ENCODE peak calls at places on chromosomes 4 and X, in nine cellular contexts. R is pancreas, B is Peyer's patch, Q is H7, H is substantia nigra, V is fibroblast of lung, G is left ventricle myocardium superior, M is K562, Z is cardiac fibroblast. A is an unnamed sample.

GRCh38 chrX:6021316-6022091 is 207.2 kb downstream of the NLGN4X start:
- DNase-seq in M (no peak), B (no peak), G (no peak), H (peak), Z (peak), V (peak), Q (peak), R (no peak), A (peak)

GRCh38 chrX:39654183-39654925 is 443.4 kb downstream of the BCOR start:
- DNase-seq in V (no peak), R (no peak), Z (no peak), H (no peak), B (no peak), G (no peak), M (no peak), Q (peak), A (no peak)

GRCh38 chr4:17469931-17470674 is 41.8 kb downstream of the QDPR start:
- DNase-seq in Q (no peak), M (no peak), H (no peak), V (peak), B (no peak), G (no peak), Z (peak), R (no peak), A (no peak)

GRCh38 chrX:49309401-49309981 is 6.0 kb downstream of the GAGE10 start:
- DNase-seq in Z (peak), H (no peak), V (peak), Q (no peak), M (no peak), G (no peak), B (no peak), R (no peak), A (no peak)

GRCh38 chrX:150854856-150855255 is 43.6 kb downstream of the CD99L2 start:
- DNase-seq in V (no peak), G (no peak), H (no peak), M (no peak), R (no peak), B (no peak), Z (no peak), Q (peak), A (no peak)

GRCh38 chr4:21806991-21807390 is 141.6 kb downstream of the KCNIP4 start:
- DNase-seq in H (no peak), G (no peak), M (no peak), R (no peak), B (no peak), Z (no peak), V (no peak), Q (no peak), A (no peak)

GRCh38 chr4:84035568-84035967 is 463.5 kb downstream of the NKX6-1 start:
- DNase-seq in H (no peak), M (no peak), R (no peak), Q (no peak), B (no peak), V (no peak), Z (no peak), G (no peak), A (no peak)

GRCh38 chrX:39682778-39683177 is 415.0 kb downstream of the BCOR start:
- DNase-seq in Q (peak), H (no peak), R (no peak), M (peak), Z (no peak), B (no peak), G (no peak), V (no peak), A (no peak)

GRCh38 chrX:20427173-20427770 is 160.6 kb upstream of the RPS6KA3 start:
- DNase-seq in V (no peak), B (no peak), H (no peak), M (no peak), Z (no peak), R (no peak), G (no peak), Q (no peak), A (no peak)

GRCh38 chr4:113869743-113870375 is 108.3 kb upstream of the CAMK2D start:
- DNase-seq in V (peak), B (no peak), H (no peak), M (no peak), R (no peak), G (no peak), Z (no peak), Q (no peak), A (no peak)

GRCh38 chr4:16864199-16864598 is 34.2 kb downstream of the LDB2 start:
- DNase-seq in R (no peak), V (peak), H (no peak), M (no peak), Q (no peak), G (no peak), B (no peak), Z (no peak), A (no peak)

GRCh38 chrX:53321216-53321942 is 40.0 kb upstream of the IQSEC2 start:
- DNase-seq in G (peak), B (no peak), V (no peak), Z (no peak), Q (peak), M (peak), H (no peak), R (no peak), A (no peak)

GRCh38 chrX:108091878-108092291 is 307 bp downstream of the ATG4A start:
- DNase-seq in Z (no peak), B (no peak), R (no peak), G (no peak), Q (no peak), V (no peak), H (no peak), M (peak), A (no peak)

GRCh38 chr4:79597266-79597665 is 189.2 kb upstream of the GK2 start:
- DNase-seq in V (peak), Q (no peak), M (no peak), R (no peak), H (no peak), Z (peak), G (no peak), B (no peak), A (no peak)

GRCh38 chr4:175127314-175127713 is 209.2 kb downstream of the ADAM29 start:
- DNase-seq in V (peak), R (no peak), Q (no peak), Z (no peak), H (no peak), G (no peak), B (no peak), M (no peak), A (no peak)

GRCh38 chr4:175229154-175229553 is 311.0 kb downstream of the ADAM29 start:
- DNase-seq in V (no peak), M (no peak), H (no peak), Z (no peak), G (no peak), R (no peak), Q (no peak), B (no peak), A (no peak)

GRCh38 chr4:109699553-109700225 is 3.6 kb downstream of the CASP6 start:
- DNase-seq in R (no peak), H (no peak), B (peak), M (no peak), V (peak), Z (no peak), Q (no peak), G (no peak), A (no peak)

GRCh38 chr4:148239406-148239805 is 202.8 kb downstream of the NR3C2 start:
- DNase-seq in B (no peak), V (no peak), Z (no peak), Q (no peak), H (no peak), M (no peak), R (no peak), G (peak), A (no peak)

GRCh38 chr4:17336524-17336941 is 175.4 kb downstream of the QDPR start:
- DNase-seq in M (no peak), R (no peak), G (peak), B (no peak), H (no peak), V (peak), Q (no peak), Z (peak), A (no peak)

GRCh38 chr4:86934147-86934771 is 552 bp upstream of the AFF1 start:
- DNase-seq in H (peak), G (no peak), Q (peak), V (peak), Z (no peak), M (no peak), B (no peak), R (no peak), A (no peak)

GRCh38 chrX:101385795-101386541 is at the start of gene BTK:
- DNase-seq in G (no peak), B (no peak), Z (no peak), M (peak), R (no peak), H (no peak), V (no peak), Q (no peak), A (no peak)

A was measured in amygdala.